ENCODE peak calls at places on chromosomes 13 and 19, in seven cellular contexts. C, P, T, N, B, F and W are unnamed samples.

GRCh38 chr13:111945086-111945485 is 121.9 kb upstream of the SOX1 start:
- DNase-seq in N (no peak), C (no peak), P (no peak), B (no peak), F (no peak), T (no peak), W (no peak)

GRCh38 chr19:28631931-28632330 is 581.0 kb downstream of the UQCRFS1 start:
- DNase-seq in F (no peak), T (no peak), C (no peak), N (no peak), P (no peak), B (no peak), W (no peak)

GRCh38 chr19:1286859-1287621 is 1.4 kb downstream of the EFNA2 start:
- DNase-seq in F (no peak), B (no peak), P (no peak), C (peak), T (no peak), N (no peak), W (no peak)

GRCh38 chr13:85498774-85499173 is 300.4 kb downstream of the SLITRK6 start:
- DNase-seq in T (no peak), N (no peak), F (no peak), P (no peak), C (no peak), B (no peak), W (no peak)

GRCh38 chr13:94351292-94352000 is 128.0 kb downstream of the DCT start:
- DNase-seq in B (no peak), C (no peak), N (no peak), P (no peak), F (no peak), T (no peak), W (no peak)

GRCh38 chr13:44854264-44855060 is 134.8 kb downstream of the NUFIP1 start:
- DNase-seq in F (no peak), C (no peak), T (no peak), B (no peak), P (peak), N (no peak), W (no peak)

GRCh38 chr19:54388001-54388802 is 23.5 kb upstream of the LAIR1 start:
- DNase-seq in B (no peak), N (no peak), C (no peak), P (no peak), F (no peak), T (no peak), W (peak)

GRCh38 chr13:97367427-97367826 is 66.5 kb upstream of the RAP2A start:
- DNase-seq in P (no peak), C (no peak), B (no peak), N (no peak), F (no peak), T (no peak), W (no peak)

GRCh38 chr13:28059214-28059613 is 41.2 kb downstream of the FLT3 start:
- DNase-seq in F (peak), N (no peak), T (no peak), P (peak), C (peak), B (no peak), W (no peak)

GRCh38 chr13:39051157-39051556 is 12.9 kb downstream of the NHLRC3 start:
- DNase-seq in T (no peak), C (peak), N (no peak), B (no peak), P (peak), F (no peak), W (no peak)

GRCh38 chr19:47097396-47098217 is 16.0 kb downstream of the ZC3H4 start:
- DNase-seq in B (no peak), T (no peak), N (no peak), F (no peak), P (no peak), C (no peak), W (no peak)

GRCh38 chr19:30374791-30375650 is 2.8 kb downstream of the ZNF536 start:
- DNase-seq in C (peak), B (no peak), F (no peak), T (no peak), N (no peak), P (no peak), W (no peak)

GRCh38 chr13:79295906-79296564 is 110.0 kb downstream of the RBM26 start:
- DNase-seq in C (no peak), F (no peak), B (no peak), P (no peak), N (no peak), T (no peak), W (no peak)

GRCh38 chr19:411723-412355 is 2.9 kb upstream of the C2CD4C start:
- DNase-seq in N (no peak), F (no peak), B (no peak), C (no peak), T (no peak), P (no peak), W (no peak)

GRCh38 chr19:15264061-15264932 is 32.0 kb upstream of the EPHX3 start:
- DNase-seq in N (no peak), C (peak), B (peak), P (peak), F (peak), T (peak), W (peak)

GRCh38 chr19:14369399-14370168 is 11.7 kb upstream of the ADGRE5 start:
- DNase-seq in N (no peak), B (no peak), P (no peak), C (no peak), T (no peak), F (peak), W (no peak)

GRCh38 chr19:16036397-16036925 is 39.8 kb upstream of the TPM4 start:
- DNase-seq in N (no peak), P (no peak), F (no peak), T (no peak), C (peak), B (no peak), W (no peak)

GRCh38 chr19:917323-918151 is at the start of gene KISS1R:
- DNase-seq in P (peak), N (no peak), B (no peak), T (no peak), C (peak), F (peak), W (peak)

GRCh38 chr13:98390086-98390697 is 186.7 kb downstream of the STK24 start:
- DNase-seq in F (no peak), C (no peak), P (no peak), B (no peak), T (no peak), N (no peak), W (no peak)

GRCh38 chr13:105679832-105680231 is 855.6 kb downstream of the EFNB2 start:
- DNase-seq in N (no peak), B (no peak), P (no peak), T (no peak), C (no peak), F (no peak), W (no peak)

GRCh38 chr13:111970501-111971155 is 96.3 kb upstream of the SOX1 start:
- DNase-seq in T (no peak), P (no peak), B (no peak), N (no peak), C (no peak), F (no peak), W (no peak)

GRCh38 chr13:53137777-53138176 is 109.2 kb downstream of the OLFM4 start:
- DNase-seq in B (no peak), P (no peak), C (no peak), N (no peak), T (no peak), F (no peak), W (no peak)

GRCh38 chr13:39881887-39882286 is 226.4 kb downstream of the COG6 start:
- DNase-seq in T (no peak), P (no peak), F (no peak), N (no peak), B (no peak), C (no peak), W (no peak)

GRCh38 chr13:50598338-50598737 is 245.2 kb downstream of the DLEU7 start:
- DNase-seq in N (peak), F (no peak), C (no peak), T (no peak), P (peak), B (no peak), W (no peak)

GRCh38 chr19:46442808-46443450 is 14.2 kb upstream of the PNMA8C start:
- DNase-seq in C (no peak), N (no peak), B (no peak), P (no peak), T (no peak), F (no peak), W (no peak)

GRCh38 chr13:75307370-75307984 is 174.5 kb downstream of the TBC1D4 start:
- DNase-seq in F (no peak), N (no peak), T (no peak), B (no peak), C (no peak), P (no peak), W (no peak)

GRCh38 chr19:10018219-10018618 is 4.9 kb downstream of the RDH8 start:
- DNase-seq in N (no peak), P (no peak), F (no peak), B (no peak), T (no peak), C (no peak), W (no peak)

GRCh38 chr13:93270769-93271753 is 44.5 kb downstream of the GPC6 start:
- DNase-seq in N (no peak), P (peak), F (no peak), B (no peak), C (peak), T (no peak), W (no peak)

GRCh38 chr13:78618411-78618810 is 15.1 kb upstream of the POU4F1 start:
- DNase-seq in T (no peak), F (no peak), N (no peak), C (no peak), B (no peak), P (no peak), W (no peak)

GRCh38 chr19:29952127-29952526 is 10.1 kb downstream of the URI1 start:
- DNase-seq in C (no peak), F (no peak), N (no peak), P (no peak), B (no peak), T (no peak), W (no peak)

GRCh38 chr13:29619995-29620394 is 24.5 kb upstream of the SLC7A1 start:
- DNase-seq in N (no peak), F (no peak), B (no peak), C (no peak), T (no peak), P (no peak), W (no peak)

GRCh38 chr13:74695021-74695800 is 561.0 kb upstream of the KLF12 start:
- DNase-seq in P (no peak), N (no peak), T (no peak), B (no peak), F (no peak), C (no peak), W (no peak)

GRCh38 chr19:16771618-16772017 is 52.0 kb downstream of the NWD1 start:
- DNase-seq in N (peak), C (peak), P (peak), F (peak), B (peak), T (peak), W (peak)

GRCh38 chr13:31172001-31172400 is 10.3 kb upstream of the HSPH1 start:
- DNase-seq in B (no peak), T (no peak), F (no peak), P (no peak), C (no peak), N (no peak), W (no peak)

DNA sequence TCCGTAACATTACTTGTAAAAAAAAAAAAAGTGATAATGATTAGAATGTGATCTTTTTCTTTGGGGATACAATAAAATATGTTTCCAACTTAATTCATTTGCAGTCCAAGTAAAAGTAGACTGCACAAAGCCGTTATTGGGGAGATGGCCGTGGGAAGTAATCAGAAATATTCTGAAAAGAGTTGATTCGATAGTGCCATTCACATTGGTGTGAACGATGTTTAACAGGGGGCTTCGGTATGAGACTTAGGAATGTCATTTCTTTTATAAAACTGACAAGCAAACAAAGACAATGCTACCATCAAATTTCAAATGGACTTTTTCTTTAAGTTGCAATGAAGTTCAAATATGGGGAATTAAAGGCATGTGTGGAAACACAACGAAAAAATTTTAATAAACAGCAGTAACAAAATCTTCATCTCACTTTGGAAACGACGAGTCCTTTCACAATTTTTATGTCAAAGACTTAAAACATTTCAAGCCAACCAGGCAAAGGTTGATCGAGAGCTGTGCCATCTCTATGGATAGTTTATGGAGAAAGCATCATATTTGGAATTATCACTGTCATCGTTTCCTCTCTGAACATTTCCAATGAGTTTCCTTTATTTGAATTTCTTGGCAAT is 1.7 kb upstream of the ZIC5 start:
- DNase-seq in F (no peak), C (peak), T (no peak), N (no peak), P (no peak), B (no peak), W (no peak)
- TF ChIP-seq TAF1 in F (no peak), C (no peak), T (no peak), N (no peak), P (no peak), B (no peak), W (no peak)

DNA sequence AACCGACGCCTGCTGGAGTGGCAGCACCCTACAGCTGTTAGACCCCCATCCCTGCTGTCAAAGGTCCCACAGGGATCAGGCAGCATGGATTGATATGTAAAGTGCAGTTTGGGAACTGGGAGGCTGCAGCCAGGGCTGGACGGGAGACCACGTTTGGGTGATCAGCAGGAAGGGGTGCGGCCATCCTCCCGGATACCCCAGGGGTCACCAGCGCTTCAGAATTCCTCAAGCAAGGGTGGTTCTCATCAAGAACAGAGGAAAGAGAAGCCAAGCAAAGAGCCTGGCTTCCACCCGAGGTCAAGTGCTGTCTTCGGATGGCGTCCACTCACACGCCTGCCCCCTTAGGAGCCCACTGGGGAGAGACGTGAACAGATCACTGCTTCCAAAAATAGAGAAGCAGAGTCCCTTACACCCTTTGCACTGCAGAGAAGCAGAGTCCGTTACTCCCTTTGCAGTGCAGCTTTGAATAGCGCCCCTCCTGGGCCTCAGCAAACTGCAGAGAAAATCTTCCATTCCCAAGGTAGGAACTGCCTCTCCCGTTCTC is 35.5 kb downstream of the DHRS12 start:
- DNase-seq in C (no peak), P (no peak), F (no peak), B (no peak), T (no peak), N (no peak), W (no peak)
- TF ChIP-seq POLR2AphosphoS5 in C (no peak), P (no peak), F (no peak), B (no peak), T (peak), N (no peak), W (no peak)

GRCh38 chr19:4823577-4823976 is 7.9 kb downstream of the TICAM1 start:
- DNase-seq in N (no peak), C (no peak), B (no peak), F (no peak), T (no peak), P (no peak), W (no peak)
- TF ChIP-seq TAF1 in N (no peak), C (no peak), B (no peak), F (no peak), T (no peak), P (no peak), W (no peak)

DNA sequence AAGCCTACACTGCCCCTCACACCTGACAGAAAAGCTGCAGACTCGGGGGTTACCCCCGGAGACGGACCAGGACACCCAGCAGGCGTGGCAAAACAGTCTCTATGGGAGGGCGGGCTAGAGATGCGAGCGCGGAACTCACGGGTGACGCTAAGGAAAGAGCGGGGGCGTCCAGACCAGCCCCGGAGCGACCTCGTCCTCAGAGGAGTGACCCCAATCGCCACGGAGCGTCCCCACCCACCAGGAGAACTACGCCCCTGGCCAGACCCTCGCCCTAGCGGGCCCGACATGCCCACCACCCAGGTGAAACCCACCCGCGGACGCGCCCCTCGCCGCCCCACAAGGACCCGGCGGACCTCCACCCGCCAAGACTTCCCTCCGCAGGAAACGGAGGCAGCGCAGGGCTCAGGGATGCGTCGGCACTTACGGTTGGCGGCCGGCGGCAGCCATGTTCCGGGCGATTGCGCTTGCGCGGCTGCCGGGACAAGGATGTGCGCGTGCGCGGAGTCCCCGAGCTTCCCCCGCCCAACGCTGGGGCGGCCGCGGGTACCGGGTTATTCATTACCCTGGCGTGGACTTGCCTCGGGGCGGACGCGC is at the start of gene ZNF329:
- DNase-seq in P (peak), F (peak), T (no peak), B (peak), C (peak), N (peak), W (peak)
- TF ChIP-seq POLR2AphosphoS5 in P (peak), F (no peak), T (peak), B (peak), C (peak), N (peak), W (peak)

GRCh38 chr19:50796128-50796633 is 6.0 kb downstream of the ACP4 start:
- DNase-seq in B (no peak), C (peak), P (peak), N (no peak), F (peak), T (no peak), W (no peak)

GRCh38 chr19:50794074-50794777 is 4.0 kb downstream of the ACP4 start:
- DNase-seq in T (no peak), N (no peak), C (peak), F (peak), B (peak), P (no peak), W (peak)

GRCh38 chr19:50795665-50796073 is 5.5 kb downstream of the ACP4 start:
- DNase-seq in T (no peak), B (no peak), F (no peak), C (no peak), N (no peak), P (no peak), W (no peak)

GRCh38 chr19:50793558-50794065 is 3.4 kb downstream of the ACP4 start:
- DNase-seq in F (no peak), T (no peak), B (no peak), P (no peak), C (peak), N (no peak), W (no peak)

GRCh38 chr19:50794778-50795664 is 4.8 kb downstream of the ACP4 start:
- DNase-seq in T (no peak), N (no peak), B (no peak), F (peak), C (peak), P (no peak), W (no peak)
- TF ChIP-seq TAF1 in T (no peak), N (no peak), B (no peak), F (no peak), C (no peak), P (no peak), W (no peak)

GRCh38 chr19:6273701-6274601 is 5.8 kb downstream of the MLLT1 start:
- DNase-seq in P (peak), T (no peak), N (no peak), F (peak), C (peak), B (no peak), W (no peak)

GRCh38 chr19:6272913-6273600 is 6.7 kb downstream of the MLLT1 start:
- DNase-seq in T (no peak), C (no peak), N (no peak), B (no peak), P (no peak), F (peak), W (no peak)

GRCh38 chr19:6275170-6275744 is 4.5 kb downstream of the MLLT1 start:
- DNase-seq in T (no peak), F (peak), C (no peak), B (no peak), P (no peak), N (no peak), W (no peak)

GRCh38 chr19:6276447-6276846 is 3.3 kb downstream of the MLLT1 start:
- DNase-seq in B (no peak), T (no peak), C (peak), P (no peak), N (no peak), F (peak), W (no peak)

DNA sequence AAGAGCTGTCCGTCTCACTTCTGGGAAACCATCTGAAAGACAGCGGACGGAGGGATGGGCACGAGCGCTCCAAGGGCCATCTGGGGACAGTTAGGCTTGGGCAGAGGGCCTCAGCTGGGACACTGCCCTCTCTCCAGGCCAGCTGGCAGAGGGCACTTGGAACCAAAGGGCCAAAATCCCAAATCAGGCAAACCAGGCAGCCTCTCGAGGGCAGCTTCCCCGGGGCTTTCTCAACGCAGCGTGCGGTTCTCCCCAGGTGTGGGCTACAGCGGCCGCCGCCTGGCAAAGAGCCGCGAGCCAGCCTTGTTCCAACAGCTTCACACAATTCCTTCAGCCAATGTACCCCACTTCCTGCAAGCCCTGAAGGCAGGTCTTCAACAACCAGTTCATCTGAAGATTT is 5.0 kb downstream of the MLLT1 start:
- DNase-seq in N (no peak), P (no peak), F (peak), B (no peak), C (peak), T (no peak), W (no peak)
- TF ChIP-seq POLR2AphosphoS5 in N (no peak), P (no peak), F (no peak), B (no peak), C (no peak), T (no peak), W (no peak)

GRCh38 chr19:50998061-50998460 is 3.3 kb downstream of the KLK8 start:
- DNase-seq in P (no peak), T (no peak), C (no peak), B (no peak), N (no peak), F (no peak), W (no peak)

GRCh38 chr19:50994129-50994528 is 7.3 kb downstream of the KLK8 start:
- DNase-seq in P (no peak), B (no peak), T (no peak), C (no peak), N (peak), F (peak), W (no peak)

GRCh38 chr19:50992666-50993035 is 8.8 kb downstream of the KLK8 start:
- DNase-seq in N (no peak), B (no peak), T (no peak), P (no peak), C (no peak), F (no peak), W (no peak)
- TF ChIP-seq TAF1 in N (no peak), B (no peak), T (no peak), P (no peak), C (no peak), F (no peak), W (no peak)

GRCh38 chr13:113863511-113864302 is at the start of gene GAS6:
- DNase-seq in T (no peak), P (no peak), B (peak), F (peak), N (no peak), C (peak), W (peak)

GRCh38 chr13:113861433-113862030 is 2.3 kb downstream of the GAS6 start:
- DNase-seq in F (no peak), N (no peak), C (peak), B (no peak), T (no peak), P (no peak), W (peak)

GRCh38 chr13:113864303-113864890 is 521 bp upstream of the GAS6 start:
- DNase-seq in C (peak), B (no peak), P (no peak), T (no peak), F (no peak), N (no peak), W (no peak)

GRCh38 chr13:113862191-113862765 is 1.6 kb downstream of the GAS6 start:
- DNase-seq in B (no peak), F (no peak), T (no peak), P (no peak), C (no peak), N (no peak), W (no peak)

GRCh38 chr13:113862766-113863510 is 938 bp downstream of the GAS6 start:
- DNase-seq in N (no peak), P (no peak), T (no peak), B (peak), F (peak), C (peak), W (peak)
- TF ChIP-seq POLR2AphosphoS5 in N (no peak), P (no peak), T (no peak), B (no peak), F (no peak), C (no peak), W (no peak)